ENCODE peak calls at places on chromosomes 13 and 19, in five cellular contexts. P is H1, E is sigmoid colon, N is K562, Y is upper lobe of left lung. L is an unnamed sample. For H3K36me3, the result is how much of the 10 kb centered on the place peaks cover.

GRCh38 chr13:31742102-31742695 is 2.9 kb downstream of the RXFP2 start:
- DNase-seq in P (peak), E (peak), N (peak), Y (no peak), L (peak)

GRCh38 chr13:85536706-85537105 is 262.5 kb downstream of the SLITRK6 start:
- DNase-seq in P (no peak), E (no peak), N (no peak), Y (no peak), L (no peak)

GRCh38 chr13:51895906-51896888 is 34.4 kb downstream of the CCDC70 start:
- DNase-seq in P (peak), E (no peak), N (peak), Y (no peak), L (no peak)

GRCh38 chr13:105518086-105518485 is 1017.4 kb downstream of the EFNB2 start:
- DNase-seq in P (no peak), E (no peak), N (no peak), Y (no peak), L (no peak)

GRCh38 chr19:56109216-56109615 is 11.9 kb downstream of the ZNF787 start:
- DNase-seq in P (no peak), E (no peak), N (no peak), Y (no peak), L (no peak)

GRCh38 chr19:7618366-7618765 is 11.0 kb downstream of the XAB2 start:
- DNase-seq in P (no peak), E (no peak), N (no peak), Y (no peak), L (no peak)

GRCh38 chr13:105979131-105979530 is 556.3 kb downstream of the EFNB2 start:
- DNase-seq in P (no peak), E (no peak), N (no peak), Y (no peak), L (no peak)

GRCh38 chr13:46607768-46608553 is 55.0 kb downstream of the LRCH1 start:
- DNase-seq in P (no peak), E (no peak), N (no peak), Y (no peak), L (no peak)

GRCh38 chr13:52395704-52396103 is 10.3 kb downstream of the THSD1 start:
- DNase-seq in P (no peak), E (no peak), N (no peak), Y (no peak), L (no peak)

GRCh38 chr19:49437231-49437630 is 4.1 kb downstream of the SLC17A7 start:
- DNase-seq in P (no peak), E (no peak), N (no peak), Y (no peak), L (no peak)

GRCh38 chr19:19597809-19598306 is 20.6 kb downstream of the PBX4 start:
- DNase-seq in P (no peak), E (no peak), N (no peak), Y (no peak), L (no peak)

GRCh38 chr13:51494151-51494550 is 41.3 kb upstream of the INTS6 start:
- DNase-seq in P (no peak), E (no peak), N (no peak), Y (no peak), L (no peak)

GRCh38 chr19:38557205-38557799 is 60.5 kb downstream of the MAP4K1 start:
- DNase-seq in P (no peak), E (no peak), N (peak), Y (no peak), L (no peak)

GRCh38 chr13:109652536-109652935 is 133.8 kb downstream of the IRS2 start:
- DNase-seq in P (no peak), E (no peak), N (no peak), Y (no peak), L (no peak)

GRCh38 chr19:35142531-35143230 is 374 bp upstream of the FXYD7 start:
- DNase-seq in P (no peak), E (no peak), N (peak), Y (peak), L (peak)

GRCh38 chr19:7637374-7638256 is 705 bp downstream of the STXBP2 start:
- DNase-seq in P (no peak), E (no peak), N (peak), Y (peak), L (no peak)

GRCh38 chr13:21529102-21529893 is 70.2 kb upstream of the ZDHHC20 start:
- DNase-seq in P (no peak), E (no peak), N (no peak), Y (no peak), L (no peak)

DNA sequence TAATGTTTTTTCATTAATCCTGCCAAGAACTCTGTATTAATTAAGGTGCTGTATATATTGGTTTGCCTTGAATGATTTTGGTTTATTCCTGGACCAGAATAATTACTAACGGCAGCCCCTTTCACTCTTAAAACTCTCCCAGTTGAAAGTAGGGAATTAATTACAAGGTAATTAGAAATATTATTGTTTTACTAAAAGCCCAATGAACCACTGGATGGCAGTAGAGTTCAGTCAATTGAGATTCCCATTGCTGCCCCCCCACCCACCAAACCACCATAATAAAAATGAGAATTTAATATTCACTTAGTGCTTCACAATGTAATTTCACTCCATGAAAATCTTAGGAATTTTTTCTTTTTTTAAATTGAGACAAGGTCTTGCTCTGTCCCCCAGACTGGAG is 13.7 kb downstream of the WBP4 start:
- DNase-seq in P (no peak), E (no peak), N (peak), Y (no peak), L (no peak)
- H3K36me3 ChIP-seq in P (under half), E (under half), N (half or more), Y (under half), L (under half)

DNA sequence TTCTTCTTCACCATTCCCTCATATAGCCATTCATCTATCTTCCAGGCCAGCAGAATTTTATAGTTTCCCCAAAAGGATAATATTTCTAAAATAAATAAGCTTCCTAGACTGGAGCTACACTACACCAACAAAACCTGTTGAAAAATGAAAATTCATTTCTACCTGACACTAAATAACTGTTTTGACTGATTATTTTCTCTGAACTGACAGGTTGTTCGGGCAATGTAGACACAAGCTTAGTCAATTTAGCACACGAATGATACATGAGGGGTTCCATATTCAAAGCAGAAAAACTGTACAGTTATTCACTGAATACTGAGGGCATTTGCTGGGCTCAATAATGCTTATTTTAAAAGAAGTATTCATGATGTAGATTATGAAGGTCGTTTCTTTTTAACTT is 589.7 kb downstream of the LIG4 start:
- DNase-seq in P (no peak), E (no peak), N (no peak), Y (no peak), L (no peak)
- TF ChIP-seq EP300 in P (no peak), E (no peak), N (no peak), Y (no peak), L (no peak)

DNA sequence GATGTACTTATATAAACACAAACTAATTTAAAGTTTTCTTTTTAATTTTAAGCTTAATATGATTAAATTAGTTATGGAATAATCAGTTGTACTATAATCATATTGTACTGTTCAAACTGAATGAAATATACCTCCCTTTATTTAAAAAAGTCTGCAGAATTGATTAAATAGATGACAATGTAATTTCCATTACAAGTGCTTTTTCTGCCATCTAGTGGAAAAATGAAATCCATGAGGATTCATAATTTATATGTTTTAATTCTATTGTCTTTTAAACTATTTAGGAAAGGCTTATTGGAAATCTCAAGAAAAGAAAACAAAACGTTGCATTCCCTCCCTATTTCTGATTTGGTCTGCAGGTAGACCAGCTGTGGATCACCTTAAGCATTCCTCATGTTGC is 30.8 kb downstream of the MZT1 start:
- DNase-seq in P (no peak), E (no peak), N (no peak), Y (no peak), L (no peak)
- TF ChIP-seq CTCF in P (no peak), E (no peak), N (peak), Y (no peak), L (no peak)

DNA sequence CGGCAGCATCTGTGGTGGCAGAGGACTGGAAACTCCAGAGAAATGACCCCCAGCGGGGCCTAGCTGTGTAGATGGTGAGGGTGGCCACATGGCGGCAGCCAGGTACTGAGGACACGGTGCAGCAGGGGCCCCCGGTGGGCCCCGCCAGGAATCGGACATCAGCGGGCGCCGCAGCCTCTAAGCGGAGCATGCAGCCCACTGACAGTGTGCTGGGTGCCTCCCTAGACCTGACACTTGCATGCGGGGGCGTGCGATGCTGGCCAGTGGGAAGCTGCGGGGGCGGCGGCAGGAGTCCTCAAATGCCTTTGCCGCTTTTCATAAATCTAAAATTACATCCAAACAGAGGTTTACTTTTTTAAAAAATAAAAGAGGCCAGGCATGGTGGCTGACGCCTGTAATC is 16.1 kb downstream of the ADAT3 start:
- DNase-seq in P (no peak), E (no peak), N (no peak), Y (no peak), L (no peak)
- H3K36me3 ChIP-seq in P (under half), E (under half), N (half or more), Y (under half), L (under half)

L was measured in ovary.